ENCODE peak calls at places on chromosomes 2 and 18, in eight cellular contexts. T is stimulated activated CD8-positive, alpha-beta memory T cell treated with anti-CD3 and anti-CD28 coated beads, Interleukin-15, amount 100 ng/mL, for 48 hours; V is left ventricle myocardium superior; X is hypothalamus; R is nephron progenitor cell; E is iPS-NIHi11; O is brain microvascular endothelial cell; J is SW480. I is an unnamed sample.

GRCh38 chr2:132477436-132477835 is 60.8 kb downstream of the GPR39 start:
- DNase-seq in J (no peak), O (no peak), X (no peak), T (no peak), R (no peak), E (no peak), V (no peak), I (no peak)

GRCh38 chr2:42588158-42588557 is 19.7 kb downstream of the MTA3 start:
- DNase-seq in E (no peak), O (no peak), V (no peak), J (no peak), T (no peak), R (no peak), X (no peak), I (no peak)

GRCh38 chr2:128091691-128092050 is 671 bp downstream of the UGGT1 start:
- DNase-seq in X (no peak), T (no peak), O (no peak), R (no peak), J (peak), V (no peak), E (no peak), I (peak)

GRCh38 chr18:53664575-53664974 is 559.9 kb downstream of the MBD2 start:
- DNase-seq in T (no peak), O (no peak), E (no peak), X (no peak), V (no peak), R (no peak), J (no peak), I (no peak)

GRCh38 chr18:42363446-42363845 is 408.4 kb downstream of the PIK3C3 start:
- DNase-seq in V (no peak), X (no peak), O (no peak), J (no peak), T (no peak), R (no peak), E (no peak), I (peak)

GRCh38 chr18:23631746-23632145 is 31.0 kb downstream of the ANKRD29 start:
- DNase-seq in R (no peak), O (no peak), J (peak), E (peak), X (no peak), T (no peak), V (no peak), I (no peak)

GRCh38 chr2:157572725-157573124 is 55.9 kb downstream of the ACVR1C start:
- DNase-seq in X (no peak), O (no peak), V (no peak), J (peak), E (peak), T (no peak), R (no peak), I (no peak)

GRCh38 chr2:14866953-14867352 is 234.4 kb downstream of the LRATD1 start:
- DNase-seq in T (no peak), J (no peak), O (no peak), R (no peak), E (no peak), X (no peak), V (no peak), I (no peak)

GRCh38 chr2:230811508-230811907 is 53.2 kb upstream of the ITM2C start:
- DNase-seq in T (no peak), O (no peak), R (no peak), E (no peak), X (no peak), J (no peak), V (no peak), I (no peak)

GRCh38 chr18:2881490-2882195 is 34.8 kb downstream of the EMILIN2 start:
- DNase-seq in J (no peak), V (peak), T (no peak), X (no peak), O (peak), E (no peak), R (peak), I (no peak)

I was measured in A673.